ENCODE peak calls at places on chromosomes 4 and X, in six cellular contexts. V is HepG2, D is esophagus muscularis mucosa, C is heart left ventricle, Y is lower leg skin, J is NB4. Q is an unnamed sample.

GRCh38 chr4:10028910-10029309 is 7.6 kb upstream of the SLC2A9 start:
- DNase-seq in V (no peak), D (no peak), Y (peak; percentile 46), C (no peak), J (no peak), Q (no peak)

GRCh38 chr4:646460-646859 is 21.1 kb downstream of the PDE6B start:
- DNase-seq in C (peak; percentile 27), V (no peak), Y (no peak), D (no peak), J (no peak), Q (no peak)

GRCh38 chrX:45518552-45518951 is 317.9 kb upstream of the DIPK2B start:
- DNase-seq in Y (no peak), V (no peak), D (no peak), J (no peak), C (no peak), Q (no peak)

GRCh38 chr4:173538903-173539445 is 8.9 kb upstream of the HAND2 start:
- DNase-seq in D (no peak), C (peak; percentile 44), Y (no peak), J (no peak), V (no peak), Q (no peak)

GRCh38 chrX:100648601-100649417 is 4.8 kb downstream of the SRPX2 start:
- DNase-seq in D (no peak), C (peak; percentile 33), V (peak; percentile 60), Y (no peak), J (no peak), Q (peak; percentile 20)

GRCh38 chrX:52870041-52870440 is 2.2 kb upstream of the XAGE3 start:
- DNase-seq in V (no peak), J (no peak), D (no peak), C (no peak), Y (no peak), Q (no peak)

GRCh38 chr4:28254003-28254402 is 1393.4 kb downstream of the STIM2 start:
- DNase-seq in J (no peak), D (no peak), V (no peak), C (no peak), Y (no peak), Q (no peak)

GRCh38 chr4:121138014-121138413 is 26.1 kb downstream of the TNIP3 start:
- DNase-seq in Y (no peak), V (no peak), D (no peak), C (no peak), J (no peak), Q (no peak)

GRCh38 chrX:114798902-114799301 is 215.0 kb downstream of the HTR2C start:
- DNase-seq in C (no peak), J (no peak), V (no peak), Y (no peak), D (no peak), Q (no peak)

DNA sequence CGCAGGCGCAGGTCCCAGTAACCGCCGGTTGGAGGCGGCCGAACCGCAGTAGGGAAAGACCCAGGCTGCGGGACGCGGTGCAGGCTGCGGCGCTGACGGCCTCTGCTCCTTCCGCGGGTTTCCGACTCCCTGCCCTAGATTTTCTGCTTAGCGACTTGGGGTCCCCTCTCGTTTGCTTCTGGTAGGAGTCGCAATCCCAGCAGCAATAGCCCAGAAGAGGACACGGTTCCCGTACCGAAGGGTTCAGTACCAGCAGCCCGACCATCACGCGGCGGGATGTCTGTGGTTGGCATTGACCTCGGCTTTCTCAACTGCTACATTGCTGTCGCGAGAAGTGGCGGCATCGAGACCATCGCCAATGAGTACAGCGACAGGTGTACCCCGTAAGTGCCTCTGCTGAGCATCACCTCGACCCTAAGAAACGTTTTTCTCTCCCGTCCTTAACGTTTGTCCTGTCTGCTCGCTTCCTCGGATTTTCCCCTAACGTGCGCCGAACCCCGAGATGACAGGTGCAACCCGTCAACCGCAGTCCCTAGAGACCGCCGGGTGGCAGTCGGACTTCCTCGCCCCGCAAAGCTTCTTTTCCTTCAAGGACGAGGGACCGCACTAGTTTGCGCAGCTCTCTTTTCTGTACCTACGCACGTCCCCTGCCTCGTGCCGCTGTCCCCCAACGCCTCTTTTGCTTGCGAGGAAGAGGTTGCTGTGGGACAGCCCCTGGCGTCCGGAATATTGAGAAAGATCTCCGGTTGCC is at the start of gene HSPA4L:
- DNase-seq in J (peak; percentile 85), V (peak; percentile 68), Y (peak; percentile 91), D (peak; percentile 93), C (peak; percentile 62), Q (peak; percentile 31)
- TF ChIP-seq POLR2A in J (peak; percentile 78), V (peak; percentile 90), Y (no peak), D (peak; percentile 11), C (peak; percentile 74), Q (peak; percentile 79)

GRCh38 chrX:48595929-48596328 is 1.4 kb upstream of the WDR13 start:
- DNase-seq in V (no peak), C (no peak), D (no peak), J (no peak), Y (no peak), Q (no peak)

GRCh38 chrX:48599341-48599740 is 2.0 kb downstream of the WDR13 start:
- DNase-seq in Y (no peak), C (no peak), J (no peak), V (no peak), D (no peak), Q (no peak)

GRCh38 chrX:48598645-48599044 is 1.4 kb downstream of the WDR13 start:
- DNase-seq in C (no peak), V (no peak), D (no peak), J (no peak), Y (no peak), Q (no peak)

GRCh38 chrX:48600226-48600625 is 2.9 kb downstream of the WDR13 start:
- DNase-seq in J (no peak), C (no peak), Y (no peak), D (no peak), V (no peak), Q (no peak)

DNA sequence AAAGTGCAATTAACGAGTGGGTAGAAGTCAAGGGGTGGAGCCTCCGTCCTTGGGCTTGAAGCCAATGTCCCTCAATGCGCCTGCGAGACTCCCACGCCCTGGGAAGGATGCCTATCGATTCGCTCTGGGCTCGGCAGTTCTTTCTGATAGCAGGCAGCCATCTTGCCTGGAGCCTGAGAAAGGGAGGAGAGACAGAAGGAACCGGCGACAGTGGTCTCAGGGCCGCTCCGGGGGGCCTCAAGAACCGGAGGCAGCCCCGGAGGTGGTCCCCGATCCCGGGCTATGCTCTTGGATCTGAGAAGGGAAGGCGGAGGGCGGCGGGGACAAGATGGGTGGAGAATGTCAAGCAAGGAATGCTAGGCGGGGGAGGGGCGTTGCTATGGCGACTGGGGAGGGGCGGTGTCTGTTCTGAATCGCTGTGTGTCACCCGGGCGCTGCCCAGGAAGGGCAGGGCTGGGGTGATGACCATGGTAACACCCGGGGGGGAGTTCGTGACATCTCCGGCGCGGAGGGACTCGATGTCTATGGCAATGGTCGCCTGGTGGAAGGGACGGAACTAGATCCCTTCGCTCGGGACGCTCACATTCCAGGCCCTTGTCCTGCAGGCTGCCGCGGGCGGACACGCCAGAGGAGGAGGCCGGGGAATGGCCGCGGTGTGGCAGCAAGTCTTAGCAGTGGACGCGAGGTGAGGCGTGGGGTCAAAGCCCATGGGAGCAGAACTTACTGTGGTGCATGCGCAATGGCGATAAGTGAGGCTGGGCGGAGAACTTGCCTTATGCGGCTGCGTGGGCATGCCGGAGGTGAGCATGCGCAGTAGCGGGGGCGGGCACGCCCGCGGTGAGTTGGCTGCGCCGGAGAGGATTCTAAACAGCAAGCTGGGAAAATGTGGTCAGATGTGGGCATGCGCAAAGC is at the start of gene WDR13:
- DNase-seq in J (peak; percentile 92), Y (peak; percentile 98), V (peak; percentile 84), D (peak; percentile 96), C (peak; percentile 95), Q (peak; percentile 94)
- TF ChIP-seq POLR2A in J (peak; percentile 65), Y (no peak), V (peak; percentile 88), D (peak; percentile 24), C (peak; percentile 55), Q (peak; percentile 75)

GRCh38 chr4:184313058-184313709 is 95.5 kb upstream of the ENPP6 start:
- DNase-seq in V (no peak), D (peak; percentile 19), C (no peak), Y (no peak), J (no peak), Q (no peak)
- TF ChIP-seq POLR2A in V (no peak), D (no peak), C (no peak), Y (no peak), J (no peak), Q (no peak)

GRCh38 chr4:7939377-7940108 is at the start of gene AFAP1:
- DNase-seq in J (no peak), V (peak; percentile 66), C (peak; percentile 92), D (no peak), Y (peak; percentile 96), Q (peak; percentile 91)
- TF ChIP-seq POLR2A in J (no peak), V (peak; percentile 54), C (peak; percentile 73), D (peak; percentile 46), Y (no peak), Q (peak; percentile 86)

DNA sequence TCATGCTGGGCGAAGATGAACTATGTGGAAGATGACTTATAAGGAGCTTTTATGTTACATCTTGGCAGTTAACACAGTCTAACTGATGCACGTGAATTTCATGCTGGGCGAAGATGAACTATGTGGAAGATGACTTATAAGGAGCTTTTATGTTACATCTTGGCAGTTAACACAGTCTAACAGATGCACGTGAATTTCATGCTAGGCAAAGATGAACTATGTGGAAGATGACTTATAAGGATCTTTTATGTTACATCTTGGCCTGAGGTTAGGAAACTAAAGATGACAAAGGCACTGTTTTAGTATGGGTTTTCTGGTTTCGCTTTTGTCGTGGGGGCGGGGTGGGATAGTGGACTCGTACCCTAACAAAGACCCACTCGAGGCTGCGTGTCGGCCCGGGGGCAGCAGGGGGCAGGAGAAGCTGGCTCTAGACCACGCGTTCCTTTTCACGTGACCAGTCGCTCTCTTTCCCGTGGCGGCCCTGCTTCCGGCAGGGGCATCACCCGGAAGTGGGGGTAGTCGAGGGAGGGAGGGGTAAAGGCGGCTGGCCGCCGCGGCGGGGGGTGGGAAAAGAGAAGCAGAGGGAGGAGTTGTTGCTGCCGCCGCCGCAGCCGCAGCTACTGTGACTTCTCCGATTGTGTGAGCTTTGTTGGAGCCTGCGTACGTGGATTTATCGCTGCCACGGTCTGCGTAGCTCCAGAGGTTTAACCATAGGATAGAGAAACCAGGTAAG is at the start of gene ATP7A:
- DNase-seq in Y (peak; percentile 96), J (peak; percentile 93), D (peak; percentile 95), V (peak; percentile 84), C (peak; percentile 92), Q (peak; percentile 91)
- TF ChIP-seq POLR2A in Y (no peak), J (no peak), D (no peak), V (peak; percentile 53), C (peak; percentile 34), Q (peak; percentile 77)

GRCh38 chr4:152779513-152780266 is at the start of the genes ARFIP1 and TIGD4:
- DNase-seq in V (peak; percentile 95), J (peak; percentile 96), D (peak; percentile 99), Y (peak; percentile 99), C (peak; percentile 98), Q (peak; percentile 98)
- TF ChIP-seq POLR2A in V (peak; percentile 86), J (peak; percentile 44), D (no peak), Y (no peak), C (peak; percentile 41), Q (peak; percentile 83)

GRCh38 chrX:155881158-155881993 is at the start of gene VAMP7:
- DNase-seq in D (peak; percentile 95), C (peak; percentile 93), V (peak; percentile 78), Y (peak; percentile 95), J (peak; percentile 93), Q (peak; percentile 89)
- TF ChIP-seq POLR2A in D (peak; percentile 30), C (peak; percentile 73), V (peak; percentile 87), Y (no peak), J (peak; percentile 84), Q (peak; percentile 92)